ENCODE peak calls at places on chromosomes 6 and 20, in four cellular contexts. N is cardiac muscle cell, X is gastrocnemius medialis, M is germinal center. L is an unnamed sample.

GRCh38 chr6:116866281-116866871 is 10.7 kb upstream of the RFX6 start:
- DNase-seq in X (no peak), N (no peak), M (no peak), L (no peak)

GRCh38 chr6:72560721-72561593 is 60.9 kb upstream of the KCNQ5 start:
- DNase-seq in N (peak), X (no peak), M (no peak), L (no peak)

GRCh38 chr6:25472314-25472713 is 179.7 kb upstream of the SCGN start:
- DNase-seq in X (no peak), N (no peak), M (peak), L (no peak)

GRCh38 chr6:35213161-35213823 is 464 bp upstream of the SCUBE3 start:
- DNase-seq in M (no peak), N (peak), X (no peak), L (no peak)

GRCh38 chr6:158322724-158323560 is 10.7 kb downstream of the TULP4 start:
- DNase-seq in N (no peak), M (no peak), X (no peak), L (no peak)

GRCh38 chr6:56849876-56850275 is 105.0 kb upstream of the BEND6 start:
- DNase-seq in M (no peak), N (no peak), X (no peak), L (no peak)

GRCh38 chr6:20129290-20130088 is 82.8 kb downstream of the MBOAT1 start:
- DNase-seq in N (no peak), X (no peak), M (no peak), L (no peak)

GRCh38 chr6:2810092-2810671 is 31.5 kb downstream of the SERPINB1 start:
- DNase-seq in X (no peak), M (no peak), N (no peak), L (peak)

GRCh38 chr6:167761794-167762258 is 64.9 kb upstream of the AFDN start:
- DNase-seq in N (no peak), M (no peak), X (no peak), L (no peak)

GRCh38 chr6:15501806-15502450 is 160.9 kb downstream of the DTNBP1 start:
- DNase-seq in N (no peak), M (no peak), X (no peak), L (peak)

GRCh38 chr6:91634791-91635190 is 1047.9 kb upstream of the MAP3K7 start:
- DNase-seq in N (no peak), M (no peak), X (no peak), L (no peak)

GRCh38 chr6:22848121-22848520 is 278.8 kb downstream of the HDGFL1 start:
- DNase-seq in N (no peak), X (no peak), M (no peak), L (no peak)

GRCh38 chr6:53090576-53090975 is 25.4 kb downstream of the FBXO9 start:
- DNase-seq in M (no peak), N (no peak), X (no peak), L (no peak)

GRCh38 chr6:104956663-104957294 is at the start of gene LIN28B:
- DNase-seq in N (peak), M (no peak), X (no peak), L (no peak)

GRCh38 chr6:2958802-2959201 is 12.6 kb downstream of the SERPINB6 start:
- DNase-seq in M (no peak), X (no peak), N (no peak), L (no peak)

GRCh38 chr6:20589266-20589665 is 55.0 kb downstream of the CDKAL1 start:
- DNase-seq in N (no peak), M (no peak), X (no peak), L (no peak)

GRCh38 chr6:100269189-100269588 is 195.5 kb downstream of the SIM1 start:
- DNase-seq in M (no peak), N (no peak), X (no peak), L (no peak)

GRCh38 chr6:139017227-139017626 is 11.3 kb upstream of the ABRACL start:
- DNase-seq in X (no peak), M (no peak), N (no peak), L (no peak)

GRCh38 chr20:49398401-49399144 is 83.9 kb downstream of the KCNB1 start:
- DNase-seq in X (no peak), M (no peak), N (no peak), L (no peak)

GRCh38 chr6:31952140-31952805 is 6.4 kb downstream of the CFB start:
- DNase-seq in M (no peak), X (no peak), N (peak), L (peak)

GRCh38 chr20:58713801-58714339 is 21.3 kb downstream of the NPEPL1 start:
- DNase-seq in X (no peak), M (no peak), N (no peak), L (peak)

GRCh38 chr6:107305391-107305790 is 154.0 kb downstream of the PDSS2 start:
- DNase-seq in N (no peak), M (no peak), X (no peak), L (no peak)

GRCh38 chr6:14921170-14921569 is 324.7 kb upstream of the JARID2 start:
- DNase-seq in X (peak), N (no peak), M (no peak), L (peak)

GRCh38 chr20:64035066-64035932 is 683 bp upstream of the C20orf204 start:
- DNase-seq in M (no peak), N (no peak), X (no peak), L (no peak)

GRCh38 chr20:1341561-1342265 is 12.8 kb upstream of the SDCBP2 start:
- DNase-seq in X (no peak), N (no peak), M (no peak), L (no peak)

GRCh38 chr6:33451606-33452005 is 2.8 kb upstream of the ZBTB9 start:
- DNase-seq in M (no peak), N (no peak), X (no peak), L (no peak)

GRCh38 chr6:125951323-125951722 is 5.2 kb upstream of the HINT3 start:
- DNase-seq in N (no peak), X (no peak), M (no peak), L (no peak)

GRCh38 chr6:39778581-39779270 is 13.4 kb upstream of the DAAM2 start:
- DNase-seq in N (no peak), M (no peak), X (no peak), L (no peak)

GRCh38 chr6:44049989-44050871 is 77.0 kb downstream of the MRPL14 start:
- DNase-seq in M (no peak), X (no peak), N (no peak), L (peak)

GRCh38 chr6:149909701-149910470 is 12.0 kb upstream of the RAET1E start:
- DNase-seq in M (no peak), X (no peak), N (no peak), L (no peak)

GRCh38 chr6:43759157-43759925 is 10.7 kb upstream of the VEGFA start:
- DNase-seq in X (peak), N (no peak), M (no peak), L (no peak)

GRCh38 chr6:111523484-111524166 is 40.6 kb upstream of the REV3L start:
- DNase-seq in N (no peak), M (no peak), X (no peak), L (no peak)

GRCh38 chr6:44263357-44264100 is 1.8 kb downstream of the NFKBIE start:
- DNase-seq in X (no peak), N (no peak), M (peak), L (peak)

GRCh38 chr6:104930939-104931338 is 26.0 kb upstream of the LIN28B start:
- DNase-seq in X (no peak), M (no peak), N (no peak), L (no peak)

GRCh38 chr6:133888931-133889556 is at the start of gene TCF21:
- DNase-seq in M (no peak), N (no peak), X (no peak), L (peak)

GRCh38 chr6:89702349-89702748 is 63.8 kb upstream of the LYRM2 start:
- DNase-seq in N (no peak), M (no peak), X (no peak), L (no peak)

GRCh38 chr20:62723351-62723750 is 14.7 kb downstream of the NTSR1 start:
- DNase-seq in X (no peak), N (no peak), M (no peak), L (peak)

GRCh38 chr6:170046786-170047626 is 243.9 kb downstream of the DLL1 start:
- DNase-seq in X (no peak), N (no peak), M (no peak), L (peak)

GRCh38 chr6:115885636-115886366 is 174.9 kb downstream of the FRK start:
- DNase-seq in M (no peak), N (no peak), X (no peak), L (no peak)

L was measured in transverse colon.